ENCODE peak calls at places on chromosomes 13 and 19, in six cellular contexts. F, S, T, H, M and Y are unnamed samples.

GRCh38 chr13:43664700-43665191 is 122.0 kb downstream of the ENOX1 start:
- DNase-seq in S (peak; percentile 37), H (peak; percentile 30), M (no peak), F (no peak), T (peak; percentile 53), Y (no peak)

GRCh38 chr19:6213266-6213595 is 66.5 kb downstream of the MLLT1 start:
- DNase-seq in H (no peak), F (no peak), T (peak; percentile 33), S (no peak), M (peak; percentile 32), Y (no peak)

GRCh38 chr13:45303866-45304265 is 37.1 kb downstream of the TPT1 start:
- DNase-seq in H (no peak), S (no peak), M (no peak), T (no peak), F (no peak), Y (no peak)

GRCh38 chr19:3116621-3117020 is 19.2 kb upstream of the GNA15 start:
- DNase-seq in H (no peak), F (peak; percentile 42), M (no peak), T (no peak), S (no peak), Y (no peak)

GRCh38 chr13:110089815-110090214 is 217.1 kb downstream of the COL4A1 start:
- DNase-seq in F (no peak), T (no peak), H (no peak), M (no peak), S (no peak), Y (no peak)

GRCh38 chr13:56902276-56902675 is 238.4 kb upstream of the PRR20A start:
- DNase-seq in S (no peak), F (no peak), H (no peak), T (no peak), M (no peak), Y (no peak)

GRCh38 chr13:87123987-87124784 is 547.0 kb upstream of the SLITRK5 start:
- DNase-seq in H (no peak), F (no peak), M (peak; percentile 88), S (peak; percentile 98), T (no peak), Y (peak; percentile 51)

GRCh38 chr19:38478273-38478971 is 44.9 kb downstream of the RYR1 start:
- DNase-seq in M (no peak), H (no peak), S (no peak), F (no peak), T (no peak), Y (peak; percentile 25)

GRCh38 chr13:43319617-43320444 is 296.4 kb downstream of the DNAJC15 start:
- DNase-seq in S (no peak), T (no peak), F (peak; percentile 57), M (no peak), H (no peak), Y (no peak)

GRCh38 chr13:82436099-82436585 is 1446.1 kb downstream of the SLITRK1 start:
- DNase-seq in H (no peak), T (no peak), M (no peak), S (no peak), F (no peak), Y (no peak)

GRCh38 chr13:110442946-110443632 is 118.4 kb downstream of the RAB20 start:
- DNase-seq in M (no peak), H (no peak), S (no peak), T (no peak), F (no peak), Y (no peak)

GRCh38 chr13:76882431-76882830 is 3.8 kb downstream of the KCTD12 start:
- DNase-seq in S (no peak), F (no peak), T (no peak), M (no peak), H (peak; percentile 25), Y (peak; percentile 56)
- H3K4me3 ChIP-seq in S (no peak overlapping the region), F (no peak overlapping the region), T (no peak overlapping the region), M (no peak overlapping the region), H (no peak overlapping the region), Y (no peak overlapping the region)

GRCh38 chr19:16373079-16373478 is 48.5 kb downstream of the KLF2 start:
- DNase-seq in T (no peak), M (no peak), H (no peak), S (no peak), F (peak; percentile 35), Y (no peak)

GRCh38 chr19:16373989-16374388 is 49.4 kb downstream of the KLF2 start:
- DNase-seq in H (no peak), T (peak; percentile 44), S (no peak), M (no peak), F (no peak), Y (peak; percentile 28)

GRCh38 chr19:16375157-16375935 is 50.7 kb downstream of the KLF2 start:
- DNase-seq in S (no peak), T (no peak), F (no peak), H (no peak), M (no peak), Y (peak; percentile 87)

GRCh38 chr19:16373539-16373938 is 48.9 kb downstream of the KLF2 start:
- DNase-seq in H (no peak), T (no peak), M (no peak), S (peak; percentile 57), F (no peak), Y (no peak)

DNA sequence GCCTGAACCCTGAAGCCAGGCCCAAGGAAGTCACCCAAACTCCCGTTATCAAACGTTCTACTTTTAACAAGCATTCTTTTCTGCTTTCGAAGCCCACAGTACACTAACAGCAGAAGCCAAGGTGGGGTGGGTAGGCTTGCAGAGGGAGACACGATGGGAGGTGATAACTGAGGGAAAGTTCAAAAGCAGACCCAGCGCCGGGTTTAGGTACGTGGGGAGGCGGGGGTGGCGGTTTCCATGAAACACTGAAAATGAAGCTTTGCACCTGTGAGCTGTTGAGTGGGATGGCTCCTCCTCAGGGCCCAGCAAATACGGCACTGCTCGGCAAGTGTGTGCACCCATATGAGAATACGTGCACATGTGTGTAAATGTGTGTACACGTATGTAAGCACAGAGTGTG is 49.8 kb downstream of the KLF2 start:
- DNase-seq in T (no peak), S (no peak), F (no peak), H (no peak), M (no peak), Y (peak; percentile 86)
- H3K4me3 ChIP-seq in T (no peak overlapping the region), S (no peak overlapping the region), F (no peak overlapping the region), H (no peak overlapping the region), M (no peak overlapping the region), Y (peak overlapping the region; percentile 13)

GRCh38 chr13:42038661-42039456 is 9.6 kb upstream of the DGKH start:
- DNase-seq in S (no peak), M (no peak), F (no peak), H (no peak), T (no peak), Y (no peak)
- H3K4me3 ChIP-seq in S (peak overlapping the region; percentile 66), M (no peak overlapping the region), F (no peak overlapping the region), H (peak overlapping the region; percentile 73), T (no peak overlapping the region), Y (no peak overlapping the region)

GRCh38 chr13:113935081-113935511 is 38.8 kb downstream of the C13orf46 start:
- DNase-seq in F (peak; percentile 45), S (no peak), M (peak; percentile 37), T (peak; percentile 40), H (no peak), Y (no peak)
- H3K4me3 ChIP-seq in F (no peak overlapping the region), S (no peak overlapping the region), M (no peak overlapping the region), T (no peak overlapping the region), H (no peak overlapping the region), Y (no peak overlapping the region)

GRCh38 chr13:95206116-95206515 is 95.1 kb downstream of the ABCC4 start:
- DNase-seq in M (no peak), S (no peak), F (no peak), H (no peak), T (no peak), Y (no peak)
- H3K4me3 ChIP-seq in M (no peak overlapping the region), S (no peak overlapping the region), F (no peak overlapping the region), H (no peak overlapping the region), T (no peak overlapping the region), Y (no peak overlapping the region)